ENCODE peak calls at places on chromosomes 5 and 9, in nine cellular contexts. H, G, L, Z, A, C, B, V and E are unnamed samples.
A peak's percentile ranks its signal among the peaks of the same experiment; 100 is the strongest.

GRCh38 chr5:72380491-72381274 is 60.5 kb downstream of the PTCD2 start:
- DNase-seq in H (peak; percentile 42), G (no peak), L (no peak), Z (no peak), A (no peak), C (no peak), B (no peak), V (no peak), E (no peak)

GRCh38 chr9:112274600-112274999 is 58.8 kb downstream of the PTBP3 start:
- DNase-seq in H (no peak), G (no peak), L (no peak), Z (no peak), A (no peak), C (no peak), B (no peak), V (no peak), E (no peak)

GRCh38 chr9:135864447-135865049 is 42.8 kb downstream of the CAMSAP1 start:
- DNase-seq in H (peak; percentile 43), G (no peak), L (no peak), Z (peak; percentile 83), A (peak; percentile 42), C (peak; percentile 46), B (peak; percentile 74), V (peak; percentile 44), E (no peak)

GRCh38 chr5:142301487-142302035 is 23.3 kb downstream of the SPRY4 start:
- DNase-seq in H (no peak), G (no peak), L (no peak), Z (no peak), A (no peak), C (no peak), B (no peak), V (no peak), E (no peak)

GRCh38 chr5:149177911-149178565 is 36.7 kb downstream of the ABLIM3 start:
- DNase-seq in H (peak; percentile 54), G (no peak), L (no peak), Z (no peak), A (no peak), C (no peak), B (no peak), V (no peak), E (no peak)

GRCh38 chr5:16005210-16005609 is 174.4 kb downstream of the MARCHF11 start:
- DNase-seq in H (no peak), G (no peak), L (no peak), Z (no peak), A (no peak), C (no peak), B (no peak), V (no peak), E (no peak)

GRCh38 chr9:35729700-35730485 is 2.1 kb downstream of the TLN1 start:
- DNase-seq in H (peak; percentile 91), G (peak; percentile 82), L (no peak), Z (peak; percentile 64), A (no peak), C (peak; percentile 65), B (peak; percentile 86), V (peak; percentile 66), E (no peak)

GRCh38 chr5:36680066-36680465 is 73.7 kb downstream of the SLC1A3 start:
- DNase-seq in H (no peak), G (peak; percentile 86), L (no peak), Z (peak; percentile 71), A (no peak), C (peak; percentile 47), B (no peak), V (no peak), E (no peak)

GRCh38 chr5:135230326-135230925 is 168.6 kb downstream of the MACROH2A1 start:
- DNase-seq in H (peak; percentile 78), G (peak; percentile 90), L (no peak), Z (peak; percentile 76), A (no peak), C (no peak), B (no peak), V (no peak), E (no peak)

DNA sequence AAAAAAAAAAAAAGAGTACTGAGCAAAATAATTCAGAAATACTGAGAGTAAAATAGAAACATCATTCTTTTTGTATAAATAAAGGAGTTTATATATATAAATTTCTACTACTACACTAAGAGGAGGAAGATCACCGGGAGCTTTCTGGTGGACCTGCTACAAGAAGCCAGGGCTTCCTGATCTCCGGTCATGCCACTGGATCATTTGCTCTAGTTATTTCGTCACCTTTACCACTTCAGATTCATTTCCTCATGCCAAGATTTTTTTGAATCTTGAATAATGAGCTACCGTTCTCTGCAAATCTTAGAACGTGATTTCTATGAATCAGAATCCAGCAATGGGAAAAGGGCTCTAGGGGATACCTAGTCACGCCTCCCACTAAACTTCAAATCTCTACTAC is 51.9 kb upstream of the TBC1D9B start:
- DNase-seq in H (no peak), G (no peak), L (no peak), Z (no peak), A (no peak), C (no peak), B (no peak), V (no peak), E (no peak)
- TF ChIP-seq POLR2A in H (no peak), G (no peak), L (no peak), Z (no peak), A (no peak), C (no peak), B (no peak), V (no peak), E (no peak)

GRCh38 chr5:59039296-59040006 is 456.6 kb downstream of the RAB3C start:
- DNase-seq in H (peak; percentile 76), G (peak; percentile 92), L (peak; percentile 47), Z (peak; percentile 65), A (peak; percentile 22), C (peak; percentile 60), B (peak; percentile 56), V (peak; percentile 85), E (no peak)
- TF ChIP-seq POLR2A in H (peak; percentile 74), G (no peak), L (no peak), Z (no peak), A (no peak), C (no peak), B (peak; percentile 2), V (peak; percentile 8), E (peak; percentile 25)

GRCh38 chr9:68805890-68806517 is 101.0 kb downstream of the PIP5K1B start:
- DNase-seq in H (no peak), G (no peak), L (no peak), Z (peak; percentile 33), A (no peak), C (no peak), B (no peak), V (no peak), E (no peak)
- TF ChIP-seq POLR2A in H (no peak), G (no peak), L (no peak), Z (no peak), A (no peak), C (no peak), B (no peak), V (no peak), E (no peak)

GRCh38 chr9:125829743-125830142 is 82.6 kb downstream of the PBX3 start:
- DNase-seq in H (peak; percentile 12), G (no peak), L (no peak), Z (no peak), A (no peak), C (peak; percentile 18), B (no peak), V (no peak), E (no peak)
- TF ChIP-seq POLR2A in H (no peak), G (no peak), L (no peak), Z (no peak), A (no peak), C (no peak), B (no peak), V (no peak), E (no peak)

DNA sequence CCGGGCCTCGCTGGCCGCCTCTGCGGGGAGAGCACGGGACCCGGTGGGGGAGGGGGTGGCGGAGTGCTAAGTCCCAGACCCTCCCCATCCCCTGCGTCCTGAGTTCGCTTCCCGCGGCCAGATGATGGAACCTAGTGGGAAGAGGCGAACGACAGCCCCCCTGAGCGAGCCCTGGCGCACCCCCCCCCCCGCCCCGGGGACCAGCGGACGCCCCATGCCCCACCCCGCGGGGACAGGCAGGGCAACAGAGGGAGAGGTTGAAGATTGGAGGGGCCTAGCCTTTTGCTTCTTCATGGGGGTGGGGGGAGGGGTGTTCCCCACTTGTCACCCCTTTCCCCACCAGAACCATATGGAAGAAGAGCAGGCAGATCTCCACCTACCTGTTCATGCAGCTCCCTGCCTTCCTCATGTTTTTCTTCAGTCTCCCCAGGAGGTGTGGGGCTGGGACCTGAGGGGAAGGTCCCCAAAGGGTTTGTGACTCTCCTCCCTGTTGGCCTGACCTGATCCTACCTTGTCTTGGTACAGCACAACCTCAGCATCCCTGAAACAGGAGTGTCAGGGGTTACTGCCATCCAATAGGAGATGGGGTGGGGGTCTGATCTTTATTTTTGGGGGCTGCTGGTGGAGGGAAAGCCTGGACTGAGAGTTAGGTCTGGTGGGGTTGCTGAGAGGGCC is 482 bp downstream of the FAM53C start:
- DNase-seq in H (no peak), G (no peak), L (no peak), Z (no peak), A (no peak), C (no peak), B (no peak), V (no peak), E (no peak)
- TF ChIP-seq POLR2A in H (no peak), G (no peak), L (no peak), Z (no peak), A (no peak), C (no peak), B (no peak), V (no peak), E (no peak)

GRCh38 chr5:115816226-115817042 is at the start of gene CDO1:
- DNase-seq in H (peak; percentile 59), G (peak; percentile 71), L (no peak), Z (peak; percentile 39), A (peak; percentile 49), C (peak; percentile 49), B (no peak), V (no peak), E (no peak)
- TF ChIP-seq POLR2A in H (peak; percentile 44), G (no peak), L (no peak), Z (peak; percentile 62), A (peak; percentile 42), C (no peak), B (no peak), V (no peak), E (no peak)